ENCODE peak calls at places on chromosomes 13 and 19, in four cellular contexts. One of them, this sample, is unnamed.
A peak's percentile ranks its signal among the peaks of the same experiment; 100 is the strongest.

GRCh38 chr19:35040826-35041547 is 534 bp upstream of the HPN start:
- DNase-seq in T-helper 2 cell: peak; percentile 17
- DNase-seq in HT1080: no peak
- DNase-seq in SK-N-SH: no peak
- DNase-seq in this sample: peak; percentile 97

GRCh38 chr13:19181621-19182485 is at the start of gene TUBA3C:
- DNase-seq in SK-N-SH: peak; percentile 32
- DNase-seq in HT1080: peak; percentile 92
- DNase-seq in T-helper 2 cell: no peak
- DNase-seq in this sample: no peak

GRCh38 chr13:63843766-63844699 is 2428.4 kb upstream of the PCDH20 start:
- DNase-seq in HT1080: no peak
- DNase-seq in SK-N-SH: no peak
- DNase-seq in T-helper 2 cell: no peak
- DNase-seq in this sample: no peak

GRCh38 chr13:48731957-48732569 is 78.3 kb downstream of the CYSLTR2 start:
- DNase-seq in HT1080: no peak
- DNase-seq in T-helper 2 cell: no peak
- DNase-seq in SK-N-SH: peak; percentile 44
- DNase-seq in this sample: peak; percentile 67

GRCh38 chr13:37457594-37457993 is 141.0 kb downstream of the POSTN start:
- DNase-seq in HT1080: no peak
- DNase-seq in SK-N-SH: no peak
- DNase-seq in T-helper 2 cell: no peak
- DNase-seq in this sample: no peak

GRCh38 chr19:55377356-55378131 is 918 bp downstream of the TMEM190 start:
- DNase-seq in SK-N-SH: peak; percentile 41
- DNase-seq in T-helper 2 cell: no peak
- DNase-seq in HT1080: no peak
- DNase-seq in this sample: no peak

GRCh38 chr19:19420570-19421301 is 15.3 kb downstream of the GATAD2A start:
- DNase-seq in T-helper 2 cell: peak; percentile 89
- DNase-seq in HT1080: no peak
- DNase-seq in SK-N-SH: no peak
- DNase-seq in this sample: no peak

GRCh38 chr19:38319421-38320258 is at the start of gene KCNK6:
- DNase-seq in T-helper 2 cell: peak; percentile 53
- DNase-seq in SK-N-SH: peak; percentile 72
- DNase-seq in HT1080: no peak
- DNase-seq in this sample: peak; percentile 73

GRCh38 chr13:113668491-113668971 is 1.5 kb downstream of the GRK1 start:
- DNase-seq in T-helper 2 cell: no peak
- DNase-seq in SK-N-SH: no peak
- DNase-seq in HT1080: no peak
- DNase-seq in this sample: peak; percentile 18

GRCh38 chr19:50794778-50795664 is 4.8 kb downstream of the ACP4 start:
- DNase-seq in T-helper 2 cell: no peak
- DNase-seq in HT1080: peak; percentile 41
- DNase-seq in SK-N-SH: peak; percentile 57
- DNase-seq in this sample: no peak

GRCh38 chr19:33376423-33376822 is 2.9 kb downstream of the CEBPG start:
- DNase-seq in HT1080: peak; percentile 85
- DNase-seq in SK-N-SH: no peak
- DNase-seq in T-helper 2 cell: no peak
- DNase-seq in this sample: peak; percentile 85

GRCh38 chr19:46599716-46600392 is 1.3 kb upstream of the CALM3 start:
- DNase-seq in SK-N-SH: peak; percentile 7
- DNase-seq in HT1080: peak; percentile 14
- DNase-seq in T-helper 2 cell: no peak
- DNase-seq in this sample: no peak

GRCh38 chr13:112761701-112762689 is 72.2 kb downstream of the ATP11A start:
- DNase-seq in HT1080: no peak
- DNase-seq in SK-N-SH: no peak
- DNase-seq in T-helper 2 cell: no peak
- DNase-seq in this sample: peak; percentile 63

GRCh38 chr13:30354481-30355404 is 47.4 kb upstream of the KATNAL1 start:
- DNase-seq in SK-N-SH: no peak
- DNase-seq in T-helper 2 cell: no peak
- DNase-seq in HT1080: no peak
- DNase-seq in this sample: no peak

GRCh38 chr19:14410054-14410774 is 8.9 kb downstream of the DDX39A start:
- DNase-seq in HT1080: no peak
- DNase-seq in SK-N-SH: no peak
- DNase-seq in T-helper 2 cell: peak; percentile 69
- DNase-seq in this sample: peak; percentile 36

GRCh38 chr13:65789815-65790214 is 1440.3 kb downstream of the PCDH9 start:
- DNase-seq in HT1080: peak; percentile 8
- DNase-seq in T-helper 2 cell: no peak
- DNase-seq in SK-N-SH: no peak
- DNase-seq in this sample: no peak

GRCh38 chr19:38388310-38389100 is at the start of gene SPRED3:
- DNase-seq in T-helper 2 cell: no peak
- DNase-seq in HT1080: no peak
- DNase-seq in SK-N-SH: peak; percentile 90
- DNase-seq in this sample: no peak

GRCh38 chr19:2507109-2507508 is 31.2 kb downstream of the GADD45B start:
- DNase-seq in SK-N-SH: no peak
- DNase-seq in T-helper 2 cell: peak; percentile 24
- DNase-seq in HT1080: peak; percentile 39
- DNase-seq in this sample: no peak